ENCODE peak calls at places on chromosomes 5 and 9, in five cellular contexts. D, E, L, T and R are unnamed samples.

GRCh38 chr9:123361086-123361730 is 5.2 kb downstream of the CRB2 start:
- DNase-seq in T (no peak), E (no peak), D (no peak), L (no peak), R (no peak)

GRCh38 chr5:143086851-143087637 is 316.4 kb downstream of the NR3C1 start:
- DNase-seq in L (peak; percentile 36), D (no peak), E (peak; percentile 25), T (no peak), R (no peak)

GRCh38 chr5:55519001-55519400 is 15.8 kb downstream of the PLPP1 start:
- DNase-seq in T (no peak), D (no peak), L (no peak), E (no peak), R (no peak)

GRCh38 chr5:58366461-58366860 is 93.4 kb downstream of the PLK2 start:
- DNase-seq in L (peak; percentile 7), D (no peak), T (no peak), E (no peak), R (no peak)

GRCh38 chr5:36724429-36725332 is 118.3 kb downstream of the SLC1A3 start:
- DNase-seq in L (no peak), D (peak; percentile 95), E (peak; percentile 31), T (peak; percentile 72), R (peak; percentile 67)

GRCh38 chr5:125376059-125376641 is 629.7 kb upstream of the ZNF608 start:
- DNase-seq in E (no peak), D (no peak), T (no peak), L (no peak), R (no peak)

GRCh38 chr9:121333950-121334773 is 35.9 kb downstream of the STOM start:
- DNase-seq in T (no peak), D (no peak), L (no peak), E (peak; percentile 32), R (no peak)

GRCh38 chr9:132946624-132947295 is 2.3 kb upstream of the TSC1 start:
- DNase-seq in E (peak; percentile 86), D (no peak), T (no peak), L (peak; percentile 40), R (no peak)

GRCh38 chr5:86974910-86975309 is 292.8 kb upstream of the RASA1 start:
- DNase-seq in T (no peak), E (no peak), L (no peak), D (no peak), R (no peak)

GRCh38 chr9:111597852-111598729 is 1.4 kb downstream of the PTGR1 start:
- DNase-seq in L (peak; percentile 53), E (peak; percentile 63), T (peak; percentile 45), D (peak; percentile 78), R (peak; percentile 68)

GRCh38 chr5:1432296-1432695 is 12.9 kb downstream of the SLC6A3 start:
- DNase-seq in E (no peak), D (no peak), L (no peak), T (no peak), R (no peak)

GRCh38 chr5:75550597-75550996 is 38.9 kb downstream of the POLK start:
- DNase-seq in E (no peak), T (no peak), L (no peak), D (peak; percentile 35), R (no peak)

GRCh38 chr9:129671519-129671918 is 6.1 kb downstream of the PRRX2 start:
- DNase-seq in D (no peak), E (no peak), T (no peak), L (no peak), R (no peak)

GRCh38 chr9:12921621-12922020 is 146.8 kb downstream of the LURAP1L start:
- DNase-seq in D (no peak), T (no peak), L (no peak), E (no peak), R (no peak)

GRCh38 chr5:118628672-118629354 is 359.5 kb downstream of the DTWD2 start:
- DNase-seq in L (no peak), D (no peak), T (no peak), E (no peak), R (peak; percentile 76)

GRCh38 chr9:104864675-104865104 is 63.3 kb downstream of the ABCA1 start:
- DNase-seq in D (no peak), L (peak; percentile 79), T (no peak), E (no peak), R (no peak)

GRCh38 chr9:131402738-131403492 is 9.0 kb downstream of the PRRC2B start:
- DNase-seq in E (peak; percentile 96), L (peak; percentile 83), D (no peak), T (peak; percentile 94), R (peak; percentile 90)

GRCh38 chr9:101736723-101737122 is 1.7 kb downstream of the GRIN3A start:
- DNase-seq in D (no peak), L (peak; percentile 40), T (no peak), E (peak; percentile 15), R (no peak)

GRCh38 chr9:124399323-124399962 is 15.8 kb downstream of the PSMB7 start:
- DNase-seq in E (peak; percentile 94), T (peak; percentile 31), D (no peak), L (peak; percentile 18), R (no peak)

GRCh38 chr5:143279698-143280097 is 123.8 kb downstream of the NR3C1 start:
- DNase-seq in D (no peak), E (no peak), L (no peak), T (no peak), R (no peak)

GRCh38 chr5:1087428-1087827 is 24.4 kb downstream of the SLC12A7 start:
- DNase-seq in T (no peak), L (no peak), D (no peak), E (no peak), R (no peak)